ENCODE peak calls at places on chromosomes 11 and 22, in nine cellular contexts. N, J, V, G, C, Q, Z, P and Y are unnamed samples.

GRCh38 chr11:79434263-79434662 is 6.6 kb downstream of the TENM4 start:
- DNase-seq in P (no peak), N (no peak), G (no peak), V (no peak), Z (no peak), C (no peak), J (no peak), Q (no peak), Y (no peak)

GRCh38 chr11:64916040-64916847 is 765 bp downstream of the ATG2A start:
- DNase-seq in Q (no peak), N (peak; percentile 44), Z (peak; percentile 27), G (peak; percentile 63), C (no peak), V (peak; percentile 3), J (peak; percentile 76), P (no peak), Y (peak; percentile 53)

GRCh38 chr22:19175026-19175601 is 3.4 kb downstream of the SLC25A1 start:
- DNase-seq in Q (no peak), N (no peak), Z (no peak), P (no peak), C (no peak), J (no peak), V (no peak), G (no peak), Y (no peak)

GRCh38 chr11:73185680-73186293 is 32.3 kb upstream of the P2RY2 start:
- DNase-seq in N (peak; percentile 53), P (no peak), Z (no peak), J (no peak), Q (no peak), C (no peak), V (peak; percentile 66), G (peak; percentile 87), Y (peak; percentile 81)

GRCh38 chr11:65538915-65539374 is 14.1 kb downstream of the SCYL1 start:
- DNase-seq in Z (no peak), P (no peak), C (no peak), V (no peak), Q (no peak), J (no peak), N (no peak), G (no peak), Y (no peak)

GRCh38 chr22:40004836-40005235 is 10.1 kb downstream of the FAM83F start:
- DNase-seq in G (no peak), V (no peak), Z (no peak), N (no peak), J (no peak), Q (no peak), P (no peak), C (no peak), Y (no peak)

GRCh38 chr11:33919645-33920044 is 27.8 kb upstream of the LMO2 start:
- DNase-seq in P (no peak), V (no peak), Z (no peak), Q (no peak), J (no peak), G (no peak), N (no peak), C (no peak), Y (no peak)

GRCh38 chr11:2779981-2780849 is 80.4 kb upstream of the KCNQ1OT1 start:
- DNase-seq in J (no peak), G (no peak), Z (peak; percentile 0), P (no peak), C (no peak), V (no peak), N (no peak), Q (no peak), Y (no peak)

GRCh38 chr11:86138958-86139357 is 70.1 kb upstream of the PICALM start:
- DNase-seq in Q (no peak), J (peak; percentile 90), Z (peak; percentile 12), C (no peak), P (no peak), V (no peak), N (no peak), G (no peak), Y (no peak)

GRCh38 chr11:128172046-128172878 is 415.1 kb downstream of the ETS1 start:
- DNase-seq in V (peak; percentile 61), N (peak; percentile 93), Q (peak; percentile 56), P (peak; percentile 67), Z (peak; percentile 92), C (peak; percentile 69), J (peak; percentile 83), G (peak; percentile 85), Y (peak; percentile 81)

GRCh38 chr22:49206281-49206680 is 621.4 kb downstream of the BRD1 start:
- DNase-seq in P (no peak), Z (no peak), G (no peak), N (no peak), J (no peak), C (no peak), Q (no peak), V (no peak), Y (no peak)

GRCh38 chr11:20790622-20791021 is 121.2 kb downstream of the NELL1 start:
- DNase-seq in C (no peak), P (no peak), Z (no peak), J (no peak), Q (no peak), G (no peak), N (no peak), V (no peak), Y (no peak)

GRCh38 chr22:46193898-46194310 is 43.6 kb downstream of the PPARA start:
- DNase-seq in G (no peak), N (no peak), C (no peak), P (no peak), V (no peak), J (no peak), Z (no peak), Q (no peak), Y (peak; percentile 30)

GRCh38 chr11:7501251-7501650 is 12.5 kb upstream of the PPFIBP2 start:
- DNase-seq in J (no peak), V (no peak), G (no peak), P (no peak), Z (no peak), N (no peak), Q (no peak), C (no peak), Y (no peak)

GRCh38 chr22:44399906-44400762 is 87.4 kb upstream of the SHISAL1 start:
- DNase-seq in Q (no peak), J (no peak), V (no peak), P (no peak), Z (no peak), N (no peak), G (no peak), C (no peak), Y (no peak)

GRCh38 chr11:17267576-17267975 is 9.0 kb upstream of the NUCB2 start:
- DNase-seq in N (peak; percentile 26), C (no peak), Z (peak; percentile 20), P (no peak), Q (no peak), V (peak; percentile 85), G (peak; percentile 66), J (peak; percentile 17), Y (peak; percentile 74)